ENCODE peak calls at places on chromosomes 12 and 14, in five cellular contexts. One of them, this sample, is unnamed.

GRCh38 chr12:131618303-131618658 is 92.6 kb upstream of the SFSWAP start:
- DNase-seq in cardiac fibroblast: no peak
- DNase-seq in RPMI7951: no peak
- DNase-seq in GM03348: peak
- DNase-seq in left cardiac atrium: no peak
- DNase-seq in this sample: no peak

GRCh38 chr12:28178775-28179174 is 11.5 kb upstream of the CCDC91 start:
- DNase-seq in cardiac fibroblast: no peak
- DNase-seq in RPMI7951: no peak
- DNase-seq in GM03348: no peak
- DNase-seq in left cardiac atrium: no peak
- DNase-seq in this sample: no peak

GRCh38 chr12:92467886-92468285 is 234.9 kb upstream of the PLEKHG7 start:
- DNase-seq in cardiac fibroblast: no peak
- DNase-seq in RPMI7951: peak
- DNase-seq in GM03348: no peak
- DNase-seq in left cardiac atrium: no peak
- DNase-seq in this sample: no peak

GRCh38 chr12:27667540-27667939 is 28.7 kb upstream of the REP15 start:
- DNase-seq in cardiac fibroblast: peak
- DNase-seq in RPMI7951: peak
- DNase-seq in GM03348: peak
- DNase-seq in left cardiac atrium: no peak
- DNase-seq in this sample: no peak

GRCh38 chr14:56844603-56845002 is 34.3 kb upstream of the OTX2 start:
- DNase-seq in cardiac fibroblast: no peak
- DNase-seq in RPMI7951: no peak
- DNase-seq in GM03348: no peak
- DNase-seq in left cardiac atrium: no peak
- DNase-seq in this sample: no peak

GRCh38 chr12:47221256-47222023 is 141.7 kb upstream of the AMIGO2 start:
- DNase-seq in cardiac fibroblast: no peak
- DNase-seq in RPMI7951: no peak
- DNase-seq in GM03348: no peak
- DNase-seq in left cardiac atrium: no peak
- DNase-seq in this sample: no peak

GRCh38 chr12:75816892-75817291 is 214.7 kb downstream of the PHLDA1 start:
- DNase-seq in cardiac fibroblast: peak
- DNase-seq in RPMI7951: peak
- DNase-seq in GM03348: peak
- DNase-seq in left cardiac atrium: no peak
- DNase-seq in this sample: no peak

GRCh38 chr12:53935562-53936341 is 2.9 kb upstream of the HOXC13 start:
- DNase-seq in cardiac fibroblast: no peak
- DNase-seq in RPMI7951: no peak
- DNase-seq in GM03348: no peak
- DNase-seq in left cardiac atrium: no peak
- DNase-seq in this sample: no peak

GRCh38 chr14:65321370-65321875 is 91.1 kb upstream of the FUT8 start:
- DNase-seq in cardiac fibroblast: no peak
- DNase-seq in RPMI7951: peak
- DNase-seq in GM03348: no peak
- DNase-seq in left cardiac atrium: no peak
- DNase-seq in this sample: no peak

GRCh38 chr12:55724226-55724939 is 4.2 kb downstream of the RDH5 start:
- DNase-seq in cardiac fibroblast: peak
- DNase-seq in RPMI7951: peak
- DNase-seq in GM03348: peak
- DNase-seq in left cardiac atrium: peak
- DNase-seq in this sample: peak

GRCh38 chr12:39643052-39643451 is 23.4 kb upstream of the ABCD2 start:
- DNase-seq in cardiac fibroblast: no peak
- DNase-seq in RPMI7951: no peak
- DNase-seq in GM03348: no peak
- DNase-seq in left cardiac atrium: no peak
- DNase-seq in this sample: no peak

GRCh38 chr14:59360923-59361794 is 104.0 kb downstream of the GPR135 start:
- DNase-seq in cardiac fibroblast: peak
- DNase-seq in RPMI7951: peak
- DNase-seq in GM03348: peak
- DNase-seq in left cardiac atrium: peak
- DNase-seq in this sample: no peak

GRCh38 chr12:11686135-11686534 is 36.7 kb downstream of the ETV6 start:
- DNase-seq in cardiac fibroblast: no peak
- DNase-seq in RPMI7951: no peak
- DNase-seq in GM03348: no peak
- DNase-seq in left cardiac atrium: no peak
- DNase-seq in this sample: no peak

GRCh38 chr12:86663173-86663572 is 407.0 kb upstream of the MGAT4C start:
- DNase-seq in cardiac fibroblast: no peak
- DNase-seq in RPMI7951: no peak
- DNase-seq in GM03348: no peak
- DNase-seq in left cardiac atrium: no peak
- DNase-seq in this sample: no peak

GRCh38 chr12:630656-631632 is 32.3 kb downstream of the NINJ2 start:
- DNase-seq in cardiac fibroblast: no peak
- DNase-seq in RPMI7951: no peak
- DNase-seq in GM03348: no peak
- DNase-seq in left cardiac atrium: peak
- DNase-seq in this sample: peak

GRCh38 chr12:50564240-50564947 is 59.6 kb downstream of the DIP2B start:
- DNase-seq in cardiac fibroblast: peak
- DNase-seq in RPMI7951: no peak
- DNase-seq in GM03348: no peak
- DNase-seq in left cardiac atrium: no peak
- DNase-seq in this sample: no peak

GRCh38 chr12:80472912-80473500 is 29.0 kb downstream of the PTPRQ start:
- DNase-seq in cardiac fibroblast: peak
- DNase-seq in RPMI7951: peak
- DNase-seq in GM03348: peak
- DNase-seq in left cardiac atrium: no peak
- DNase-seq in this sample: no peak

GRCh38 chr12:63845726-63846125 is 1.2 kb downstream of the SRGAP1 start:
- DNase-seq in cardiac fibroblast: peak
- DNase-seq in RPMI7951: peak
- DNase-seq in GM03348: peak
- DNase-seq in left cardiac atrium: no peak
- DNase-seq in this sample: no peak

GRCh38 chr12:89353188-89353822 is 1.0 kb upstream of the DUSP6 start:
- DNase-seq in cardiac fibroblast: peak
- DNase-seq in RPMI7951: peak
- DNase-seq in GM03348: peak
- DNase-seq in left cardiac atrium: peak
- DNase-seq in this sample: no peak

GRCh38 chr12:51177897-51178296 is 5.0 kb upstream of the TFCP2 start:
- DNase-seq in cardiac fibroblast: no peak
- DNase-seq in RPMI7951: no peak
- DNase-seq in GM03348: no peak
- DNase-seq in left cardiac atrium: no peak
- DNase-seq in this sample: no peak

GRCh38 chr12:65867428-65867827 is 43.1 kb downstream of the HMGA2 start:
- DNase-seq in cardiac fibroblast: peak
- DNase-seq in RPMI7951: peak
- DNase-seq in GM03348: peak
- DNase-seq in left cardiac atrium: no peak
- DNase-seq in this sample: no peak

GRCh38 chr14:78164226-78164853 is 5.8 kb upstream of the NRXN3 start:
- DNase-seq in cardiac fibroblast: no peak
- DNase-seq in RPMI7951: peak
- DNase-seq in GM03348: no peak
- DNase-seq in left cardiac atrium: no peak
- DNase-seq in this sample: no peak

GRCh38 chr12:51183816-51184215 is 10.9 kb upstream of the TFCP2 start:
- DNase-seq in cardiac fibroblast: peak
- DNase-seq in RPMI7951: peak
- DNase-seq in GM03348: no peak
- DNase-seq in left cardiac atrium: peak
- DNase-seq in this sample: no peak

GRCh38 chr12:107884769-107885694 is 110.5 kb downstream of the ASCL4 start:
- DNase-seq in cardiac fibroblast: peak
- DNase-seq in RPMI7951: peak
- DNase-seq in GM03348: peak
- DNase-seq in left cardiac atrium: peak
- DNase-seq in this sample: no peak

GRCh38 chr12:87813476-87814234 is 215.5 kb downstream of the C12orf50 start:
- DNase-seq in cardiac fibroblast: peak
- DNase-seq in RPMI7951: peak
- DNase-seq in GM03348: no peak
- DNase-seq in left cardiac atrium: no peak
- DNase-seq in this sample: no peak

GRCh38 chr14:32938719-32939253 is at the start of gene NPAS3:
- DNase-seq in cardiac fibroblast: peak
- DNase-seq in RPMI7951: peak
- DNase-seq in GM03348: peak
- DNase-seq in left cardiac atrium: peak
- DNase-seq in this sample: no peak

GRCh38 chr12:7015555-7016370 is 2.5 kb downstream of the LPCAT3 start:
- DNase-seq in cardiac fibroblast: no peak
- DNase-seq in RPMI7951: no peak
- DNase-seq in GM03348: no peak
- DNase-seq in left cardiac atrium: no peak
- DNase-seq in this sample: no peak

GRCh38 chr12:67710582-67710981 is 62.0 kb downstream of the DYRK2 start:
- DNase-seq in cardiac fibroblast: no peak
- DNase-seq in RPMI7951: peak
- DNase-seq in GM03348: no peak
- DNase-seq in left cardiac atrium: no peak
- DNase-seq in this sample: no peak

GRCh38 chr14:23025181-23025788 is 9.4 kb downstream of the PSMB5 start:
- DNase-seq in cardiac fibroblast: no peak
- DNase-seq in RPMI7951: no peak
- DNase-seq in GM03348: no peak
- DNase-seq in left cardiac atrium: no peak
- DNase-seq in this sample: no peak

GRCh38 chr14:100591453-100592371 is 4.5 kb upstream of the BEGAIN start:
- DNase-seq in cardiac fibroblast: no peak
- DNase-seq in RPMI7951: no peak
- DNase-seq in GM03348: no peak
- DNase-seq in left cardiac atrium: peak
- DNase-seq in this sample: no peak

GRCh38 chr12:66331016-66331415 is 28.7 kb downstream of the HELB start:
- DNase-seq in cardiac fibroblast: no peak
- DNase-seq in RPMI7951: no peak
- DNase-seq in GM03348: no peak
- DNase-seq in left cardiac atrium: no peak
- DNase-seq in this sample: no peak

GRCh38 chr12:572532-572899 is 90.7 kb downstream of the NINJ2 start:
- DNase-seq in cardiac fibroblast: no peak
- DNase-seq in RPMI7951: peak
- DNase-seq in GM03348: no peak
- DNase-seq in left cardiac atrium: no peak
- DNase-seq in this sample: no peak

GRCh38 chr12:7787574-7788315 is 1.5 kb upstream of the NANOG start:
- DNase-seq in cardiac fibroblast: peak
- DNase-seq in RPMI7951: no peak
- DNase-seq in GM03348: peak
- DNase-seq in left cardiac atrium: no peak
- DNase-seq in this sample: no peak

This sample was measured in activated T-helper 1 cell treated with Interleukin-2 at 50 U/mL for 16 hours.